ENCODE peak calls at places on chromosomes 2 and 18, in five cellular contexts. C is GM23338, D is neural progenitor cell, H is PC-3, X is SK-N-SH. Q is an unnamed sample. For H3F3A, the result is how much of the 10 kb centered on the place peaks cover.

GRCh38 chr2:111048856-111049551 is 71.7 kb upstream of the BCL2L11 start:
- DNase-seq in C (no peak), D (no peak), H (no peak), X (peak), Q (no peak)

GRCh38 chr2:127504552-127505460 is 21.5 kb downstream of the IWS1 start:
- DNase-seq in C (no peak), D (no peak), H (no peak), X (no peak), Q (no peak)

GRCh38 chr2:37894047-37894446 is 31.0 kb upstream of the RMDN2 start:
- DNase-seq in C (no peak), D (no peak), H (no peak), X (no peak), Q (no peak)

GRCh38 chr2:45466045-45466444 is 145.0 kb downstream of the SRBD1 start:
- DNase-seq in C (peak), D (no peak), H (no peak), X (no peak), Q (no peak)

GRCh38 chr2:162929571-162929970 is 91.0 kb upstream of the KCNH7 start:
- DNase-seq in C (no peak), D (no peak), H (no peak), X (no peak), Q (no peak)

GRCh38 chr18:49865401-49865800 is 52.1 kb upstream of the ACAA2 start:
- DNase-seq in C (no peak), D (no peak), H (no peak), X (no peak), Q (peak)

GRCh38 chr2:78999410-78999809 is 26.1 kb upstream of the REG3G start:
- DNase-seq in C (peak), D (peak), H (peak), X (peak), Q (no peak)

GRCh38 chr2:240398711-240399267 is 36.7 kb upstream of the GPC1 start:
- DNase-seq in C (no peak), D (no peak), H (no peak), X (no peak), Q (no peak)

GRCh38 chr2:197498937-197499593 is 575 bp downstream of the HSPD1 start:
- DNase-seq in C (peak), D (peak), H (peak), X (peak), Q (peak)

GRCh38 chr18:12517142-12517541 is 109.4 kb downstream of the PRELID3A start:
- DNase-seq in C (no peak), D (no peak), H (no peak), X (no peak), Q (no peak)

GRCh38 chr18:24930478-24930877 is 421.5 kb downstream of the ZNF521 start:
- DNase-seq in C (peak), D (no peak), H (no peak), X (no peak), Q (no peak)

GRCh38 chr2:208369091-208369490 is 37.5 kb upstream of the PTH2R start:
- DNase-seq in C (no peak), D (no peak), H (peak), X (no peak), Q (no peak)

GRCh38 chr2:126886201-126886905 is 12.3 kb upstream of the TEX51 start:
- DNase-seq in C (peak), D (peak), H (peak), X (no peak), Q (peak)

GRCh38 chr2:18750662-18751554 is 161.5 kb upstream of the NT5C1B start:
- DNase-seq in C (no peak), D (no peak), H (peak), X (no peak), Q (no peak)

GRCh38 chr18:61998957-61999356 is 106.2 kb upstream of the RNF152 start:
- DNase-seq in C (no peak), D (no peak), H (peak), X (peak), Q (no peak)

GRCh38 chr2:206477296-206477695 is 34.0 kb downstream of the ADAM23 start:
- DNase-seq in C (no peak), D (no peak), H (no peak), X (no peak), Q (no peak)

GRCh38 chr2:97660044-97660774 is 3.6 kb downstream of the ACTR1B start:
- DNase-seq in C (no peak), D (no peak), H (no peak), X (no peak), Q (no peak)

GRCh38 chr18:48851563-48851962 is 99.2 kb downstream of the SMAD7 start:
- DNase-seq in C (no peak), D (no peak), H (no peak), X (peak), Q (no peak)

GRCh38 chr2:197828464-197829135 is 24.2 kb downstream of the PLCL1 start:
- DNase-seq in C (no peak), D (no peak), H (no peak), X (no peak), Q (no peak)

GRCh38 chr2:202032841-202033316 is 776 bp upstream of the FZD7 start:
- DNase-seq in C (peak), D (peak), H (peak), X (no peak), Q (peak)

GRCh38 chr18:43271593-43272432 is 5.5 kb downstream of the SYT4 start:
- DNase-seq in C (peak), D (peak), H (peak), X (peak), Q (peak)

GRCh38 chr2:163265562-163265961 is 427.0 kb upstream of the KCNH7 start:
- DNase-seq in C (no peak), D (no peak), H (no peak), X (no peak), Q (no peak)

GRCh38 chr2:237569041-237569440 is 2.7 kb downstream of the PRLH start:
- DNase-seq in C (no peak), D (no peak), H (no peak), X (no peak), Q (no peak)
- H3F3A ChIP-seq in C (under half), D (under half), H (under half), X (under half), Q (under half)

GRCh38 chr2:86224645-86225355 is 25.5 kb downstream of the MRPL35 start:
- DNase-seq in C (no peak), D (no peak), H (no peak), X (no peak), Q (peak)

GRCh38 chr2:86223682-86224560 is 24.7 kb downstream of the MRPL35 start:
- DNase-seq in C (no peak), D (peak), H (no peak), X (no peak), Q (no peak)

GRCh38 chr2:86226069-86226468 is 26.8 kb downstream of the MRPL35 start:
- DNase-seq in C (no peak), D (no peak), H (no peak), X (no peak), Q (no peak)

GRCh38 chr2:86226780-86227520 is 27.7 kb downstream of the MRPL35 start:
- DNase-seq in C (no peak), D (no peak), H (no peak), X (no peak), Q (no peak)

DNA sequence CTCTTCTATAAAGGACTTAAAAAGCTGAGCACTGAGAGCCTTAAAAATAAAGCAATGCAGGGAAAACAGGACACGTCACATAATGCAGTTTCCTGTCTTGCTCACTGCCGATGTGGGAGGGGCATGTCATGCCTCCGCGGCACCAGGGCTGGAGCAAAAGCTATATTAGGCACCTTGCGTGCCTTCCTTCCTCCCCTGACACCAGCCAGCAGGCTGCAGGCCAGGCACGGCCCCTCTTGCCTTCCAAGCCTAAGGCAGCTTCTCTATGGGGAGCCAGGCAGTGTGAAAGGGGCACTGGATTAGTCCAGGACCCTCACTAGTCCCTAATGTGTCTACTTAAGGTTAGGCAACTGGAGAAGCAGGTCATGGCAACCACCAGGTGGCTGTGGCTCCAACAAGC is 26.3 kb downstream of the MRPL35 start:
- DNase-seq in C (no peak), D (no peak), H (no peak), X (no peak), Q (peak)
- TF ChIP-seq CTCF in C (no peak), D (no peak), H (no peak), X (no peak), Q (no peak)

DNA sequence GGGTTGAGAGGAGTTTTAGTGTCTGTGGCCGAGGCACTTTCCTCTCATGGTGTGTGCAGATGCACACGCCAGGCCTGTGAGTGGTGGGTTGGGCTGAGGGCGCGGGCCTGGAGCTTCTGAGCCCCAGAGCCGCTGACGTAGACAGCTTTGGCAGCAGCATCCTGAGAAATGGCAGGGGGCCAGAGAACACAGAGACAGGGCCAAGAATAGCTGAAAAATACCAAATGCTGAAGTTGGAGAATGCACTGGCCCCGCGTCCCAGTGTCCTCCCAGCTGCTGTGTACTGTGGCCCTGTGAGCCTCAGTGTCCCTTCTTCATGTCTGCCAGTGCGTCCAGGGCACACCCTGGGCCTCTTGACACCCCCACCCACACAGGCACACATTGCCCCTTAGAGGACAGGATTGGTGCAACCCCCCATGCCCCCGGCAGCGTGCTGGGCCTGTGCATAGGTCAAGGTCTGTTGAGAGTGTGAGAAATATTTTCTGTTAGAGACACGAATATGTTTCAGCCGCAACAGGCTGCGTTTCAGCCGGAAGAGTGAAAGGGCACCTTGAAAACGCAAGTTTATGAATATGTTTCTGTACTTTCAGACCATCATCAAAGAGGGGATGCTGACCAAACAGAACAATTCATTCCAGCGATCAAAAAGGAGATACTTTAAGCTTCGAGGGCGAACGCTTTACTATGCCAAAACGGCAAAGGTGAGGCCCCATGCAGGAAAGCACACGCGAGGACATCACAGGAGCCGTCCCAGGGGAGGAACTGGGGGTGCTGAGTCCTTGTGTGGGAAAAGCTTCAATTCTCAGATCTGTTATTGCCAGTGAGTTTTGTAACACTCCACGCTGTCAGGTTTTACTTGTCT is 33.6 kb downstream of the DGKD start:
- DNase-seq in C (no peak), D (no peak), H (no peak), X (peak), Q (no peak)
- TF ChIP-seq EZH2phosphoT487 in C (no peak), D (no peak), H (no peak), X (no peak), Q (no peak)

GRCh38 chr2:47058061-47058931 is 96.8 kb downstream of the STPG4 start:
- DNase-seq in C (no peak), D (no peak), H (no peak), X (no peak), Q (no peak)
- H3F3A ChIP-seq in C (under half), D (under half), H (under half), X (under half), Q (under half)

DNA sequence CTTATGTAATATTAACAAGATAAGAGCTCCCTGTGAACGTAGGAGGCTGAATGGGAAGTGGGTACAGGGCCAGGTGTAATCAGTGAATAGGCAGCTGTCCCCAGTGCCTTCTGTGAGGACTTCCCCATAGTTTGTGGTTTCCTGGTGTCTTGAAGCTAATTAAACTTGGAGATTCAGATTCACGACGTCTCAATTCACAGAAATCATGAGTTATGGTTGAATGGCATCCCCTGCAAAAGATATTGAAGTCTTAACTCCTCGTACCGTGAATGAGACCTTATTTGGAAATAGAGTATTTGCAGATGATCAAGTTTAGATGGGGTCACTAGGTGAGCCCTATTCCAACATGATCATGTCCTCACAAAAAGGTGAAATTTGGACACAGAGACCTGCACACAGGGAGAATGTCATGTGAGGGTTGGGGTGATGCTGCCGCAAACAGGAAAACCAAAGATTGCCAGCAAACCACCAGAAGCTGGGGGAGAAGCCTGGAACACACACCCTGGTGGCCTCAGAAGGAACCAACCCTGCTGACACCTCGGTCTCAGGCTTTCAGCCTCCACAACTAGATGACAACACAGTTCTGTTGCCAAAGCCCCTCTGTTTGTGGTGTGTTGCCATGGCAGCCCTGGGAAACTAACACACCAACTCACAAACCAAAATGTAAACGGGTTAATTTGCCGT is 13.2 kb downstream of the ARL4C start:
- DNase-seq in C (peak), D (peak), H (no peak), X (no peak), Q (peak)
- TF ChIP-seq CTCF in C (peak), D (peak), H (peak), X (peak), Q (peak)

GRCh38 chr2:235546151-235546435 is 52.2 kb downstream of the AGAP1 start:
- DNase-seq in C (no peak), D (no peak), H (no peak), X (no peak), Q (no peak)

GRCh38 chr2:235543126-235543750 is 49.4 kb downstream of the AGAP1 start:
- DNase-seq in C (peak), D (no peak), H (peak), X (no peak), Q (no peak)

GRCh38 chr2:235545369-235546150 is 51.7 kb downstream of the AGAP1 start:
- DNase-seq in C (no peak), D (no peak), H (no peak), X (no peak), Q (peak)

GRCh38 chr2:235543851-235544686 is 50.2 kb downstream of the AGAP1 start:
- DNase-seq in C (no peak), D (no peak), H (peak), X (no peak), Q (no peak)

GRCh38 chr2:235544687-235544965 is 50.8 kb downstream of the AGAP1 start:
- DNase-seq in C (no peak), D (no peak), H (peak), X (no peak), Q (no peak)
- TF ChIP-seq EZH2phosphoT487 in C (no peak), D (no peak), H (no peak), X (no peak), Q (no peak)